ENCODE peak calls at places on chromosomes 11 and 22, in seven cellular contexts. One of them, this sample, is unnamed.

GRCh38 chr11:112997829-112998228 is 36.6 kb downstream of the NCAM1 start:
- DNase-seq in foreskin keratinocyte: no peak
- DNase-seq in PC-3: no peak
- DNase-seq in thoracic aorta: no peak
- DNase-seq in A673: no peak
- DNase-seq in fibroblast of lung: no peak
- DNase-seq in IMR-90: no peak
- DNase-seq in this sample: no peak

GRCh38 chr11:128061321-128061871 is 526.0 kb downstream of the ETS1 start:
- DNase-seq in foreskin keratinocyte: no peak
- DNase-seq in PC-3: no peak
- DNase-seq in fibroblast of lung: peak; percentile 98
- DNase-seq in IMR-90: peak; percentile 71
- DNase-seq in A673: no peak
- DNase-seq in thoracic aorta: no peak
- DNase-seq in this sample: no peak

GRCh38 chr11:14519692-14520085 is 497 bp downstream of the PSMA1 start:
- DNase-seq in A673: no peak
- DNase-seq in fibroblast of lung: peak; percentile 34
- DNase-seq in foreskin keratinocyte: no peak
- DNase-seq in IMR-90: peak; percentile 41
- DNase-seq in PC-3: peak; percentile 26
- DNase-seq in thoracic aorta: no peak
- DNase-seq in this sample: no peak

GRCh38 chr11:8082391-8083087 is 1.5 kb downstream of the TUB start:
- DNase-seq in A673: no peak
- DNase-seq in PC-3: no peak
- DNase-seq in foreskin keratinocyte: no peak
- DNase-seq in thoracic aorta: no peak
- DNase-seq in fibroblast of lung: no peak
- DNase-seq in IMR-90: no peak
- DNase-seq in this sample: no peak

GRCh38 chr11:48055292-48056132 is 75.2 kb downstream of the PTPRJ start:
- DNase-seq in fibroblast of lung: peak; percentile 92
- DNase-seq in A673: no peak
- DNase-seq in foreskin keratinocyte: no peak
- DNase-seq in PC-3: peak; percentile 96
- DNase-seq in IMR-90: peak; percentile 47
- DNase-seq in thoracic aorta: no peak
- DNase-seq in this sample: peak; percentile 49

GRCh38 chr11:74932797-74933196 is 16.1 kb downstream of the XRRA1 start:
- DNase-seq in foreskin keratinocyte: peak; percentile 63
- DNase-seq in A673: no peak
- DNase-seq in thoracic aorta: no peak
- DNase-seq in PC-3: peak; percentile 93
- DNase-seq in fibroblast of lung: peak; percentile 89
- DNase-seq in IMR-90: peak; percentile 95
- DNase-seq in this sample: no peak

GRCh38 chr11:128174465-128175101 is 412.8 kb downstream of the ETS1 start:
- DNase-seq in fibroblast of lung: peak; percentile 82
- DNase-seq in thoracic aorta: no peak
- DNase-seq in foreskin keratinocyte: no peak
- DNase-seq in A673: peak; percentile 34
- DNase-seq in IMR-90: peak; percentile 67
- DNase-seq in PC-3: no peak
- DNase-seq in this sample: no peak

GRCh38 chr22:44574057-44574456 is 76.0 kb upstream of the RTL6 start:
- DNase-seq in fibroblast of lung: peak; percentile 69
- DNase-seq in A673: no peak
- DNase-seq in thoracic aorta: peak; percentile 21
- DNase-seq in PC-3: peak; percentile 86
- DNase-seq in foreskin keratinocyte: peak; percentile 40
- DNase-seq in IMR-90: peak; percentile 68
- DNase-seq in this sample: peak; percentile 55

GRCh38 chr11:61911124-61911700 is 6.2 kb downstream of the RAB3IL1 start:
- DNase-seq in A673: no peak
- DNase-seq in PC-3: no peak
- DNase-seq in foreskin keratinocyte: no peak
- DNase-seq in IMR-90: no peak
- DNase-seq in fibroblast of lung: no peak
- DNase-seq in thoracic aorta: no peak
- DNase-seq in this sample: no peak

GRCh38 chr22:30286813-30287625 is 2.3 kb downstream of the CASTOR1 start:
- DNase-seq in foreskin keratinocyte: no peak
- DNase-seq in IMR-90: peak; percentile 46
- DNase-seq in thoracic aorta: no peak
- DNase-seq in PC-3: peak; percentile 66
- DNase-seq in fibroblast of lung: peak; percentile 29
- DNase-seq in A673: peak; percentile 58
- DNase-seq in this sample: peak; percentile 48

GRCh38 chr11:12694182-12694531 is 19.9 kb downstream of the TEAD1 start:
- DNase-seq in A673: no peak
- DNase-seq in thoracic aorta: no peak
- DNase-seq in PC-3: no peak
- DNase-seq in IMR-90: peak; percentile 44
- DNase-seq in foreskin keratinocyte: no peak
- DNase-seq in fibroblast of lung: no peak
- DNase-seq in this sample: no peak

GRCh38 chr22:29916007-29916544 is 33.1 kb downstream of the MTMR3 start:
- DNase-seq in IMR-90: peak; percentile 40
- DNase-seq in thoracic aorta: no peak
- DNase-seq in PC-3: no peak
- DNase-seq in foreskin keratinocyte: no peak
- DNase-seq in fibroblast of lung: no peak
- DNase-seq in A673: no peak
- DNase-seq in this sample: no peak

GRCh38 chr22:45645526-45646414 is 25.9 kb upstream of the ATXN10 start:
- DNase-seq in fibroblast of lung: no peak
- DNase-seq in PC-3: peak; percentile 73
- DNase-seq in thoracic aorta: no peak
- DNase-seq in IMR-90: peak; percentile 35
- DNase-seq in foreskin keratinocyte: no peak
- DNase-seq in A673: peak; percentile 73
- DNase-seq in this sample: peak; percentile 49

GRCh38 chr11:7251487-7251835 is 243 bp upstream of the SYT9 start:
- DNase-seq in IMR-90: no peak
- DNase-seq in thoracic aorta: no peak
- DNase-seq in A673: no peak
- DNase-seq in PC-3: no peak
- DNase-seq in foreskin keratinocyte: no peak
- DNase-seq in fibroblast of lung: no peak
- DNase-seq in this sample: no peak

GRCh38 chr11:130737866-130738431 is 178.3 kb downstream of the SNX19 start:
- DNase-seq in PC-3: peak; percentile 72
- DNase-seq in IMR-90: peak; percentile 89
- DNase-seq in foreskin keratinocyte: no peak
- DNase-seq in A673: no peak
- DNase-seq in fibroblast of lung: peak; percentile 98
- DNase-seq in thoracic aorta: no peak
- DNase-seq in this sample: no peak

GRCh38 chr11:9489366-9489765 is 28.6 kb downstream of the ZNF143 start:
- DNase-seq in PC-3: peak; percentile 36
- DNase-seq in A673: no peak
- DNase-seq in IMR-90: peak; percentile 72
- DNase-seq in foreskin keratinocyte: peak; percentile 47
- DNase-seq in fibroblast of lung: peak; percentile 84
- DNase-seq in thoracic aorta: no peak
- DNase-seq in this sample: no peak

GRCh38 chr11:29159552-29160465 is 857.0 kb downstream of the KCNA4 start:
- DNase-seq in thoracic aorta: no peak
- DNase-seq in fibroblast of lung: peak; percentile 68
- DNase-seq in PC-3: peak; percentile 84
- DNase-seq in A673: peak; percentile 98
- DNase-seq in foreskin keratinocyte: peak; percentile 17
- DNase-seq in IMR-90: peak; percentile 90
- DNase-seq in this sample: no peak

GRCh38 chr11:134510641-134511040 is 98.6 kb upstream of the B3GAT1 start:
- DNase-seq in thoracic aorta: no peak
- DNase-seq in foreskin keratinocyte: no peak
- DNase-seq in A673: no peak
- DNase-seq in PC-3: no peak
- DNase-seq in fibroblast of lung: no peak
- DNase-seq in IMR-90: no peak
- DNase-seq in this sample: peak; percentile 30

GRCh38 chr11:73315288-73316020 is 7.4 kb downstream of the ARHGEF17 start:
- DNase-seq in foreskin keratinocyte: no peak
- DNase-seq in PC-3: no peak
- DNase-seq in fibroblast of lung: peak; percentile 44
- DNase-seq in IMR-90: no peak
- DNase-seq in A673: no peak
- DNase-seq in thoracic aorta: no peak
- DNase-seq in this sample: no peak

GRCh38 chr22:46172522-46172921 is 22.2 kb downstream of the PPARA start:
- DNase-seq in foreskin keratinocyte: no peak
- DNase-seq in fibroblast of lung: no peak
- DNase-seq in PC-3: no peak
- DNase-seq in A673: peak; percentile 81
- DNase-seq in IMR-90: no peak
- DNase-seq in thoracic aorta: no peak
- DNase-seq in this sample: no peak

GRCh38 chr22:41847300-41847699 is 14.4 kb downstream of the SREBF2 start:
- DNase-seq in A673: no peak
- DNase-seq in thoracic aorta: no peak
- DNase-seq in IMR-90: no peak
- DNase-seq in foreskin keratinocyte: no peak
- DNase-seq in PC-3: no peak
- DNase-seq in fibroblast of lung: no peak
- DNase-seq in this sample: no peak

GRCh38 chr11:97345031-97345430 is 955.2 kb downstream of the JRKL start:
- DNase-seq in thoracic aorta: no peak
- DNase-seq in foreskin keratinocyte: no peak
- DNase-seq in A673: no peak
- DNase-seq in IMR-90: no peak
- DNase-seq in PC-3: no peak
- DNase-seq in fibroblast of lung: no peak
- DNase-seq in this sample: no peak

GRCh38 chr11:86722041-86722440 is 49.6 kb upstream of the ME3 start:
- DNase-seq in fibroblast of lung: peak; percentile 76
- DNase-seq in thoracic aorta: no peak
- DNase-seq in IMR-90: peak; percentile 62
- DNase-seq in A673: no peak
- DNase-seq in PC-3: peak; percentile 25
- DNase-seq in foreskin keratinocyte: no peak
- DNase-seq in this sample: no peak

GRCh38 chr11:118522571-118523072 is 4.7 kb upstream of the TTC36 start:
- DNase-seq in fibroblast of lung: peak; percentile 36
- DNase-seq in thoracic aorta: no peak
- DNase-seq in IMR-90: peak; percentile 30
- DNase-seq in PC-3: peak; percentile 61
- DNase-seq in foreskin keratinocyte: no peak
- DNase-seq in A673: peak; percentile 52
- DNase-seq in this sample: no peak

GRCh38 chr11:65640483-65641207 is 2.7 kb downstream of the SIPA1 start:
- DNase-seq in PC-3: no peak
- DNase-seq in IMR-90: no peak
- DNase-seq in thoracic aorta: no peak
- DNase-seq in fibroblast of lung: no peak
- DNase-seq in A673: no peak
- DNase-seq in foreskin keratinocyte: no peak
- DNase-seq in this sample: no peak

GRCh38 chr11:113974741-113975470 is at the start of gene HTR3A:
- DNase-seq in PC-3: peak; percentile 52
- DNase-seq in A673: peak; percentile 88
- DNase-seq in thoracic aorta: no peak
- DNase-seq in fibroblast of lung: no peak
- DNase-seq in IMR-90: no peak
- DNase-seq in foreskin keratinocyte: no peak
- DNase-seq in this sample: no peak

GRCh38 chr22:39317756-39318506 is 1.5 kb downstream of the RPL3 start:
- DNase-seq in IMR-90: peak; percentile 61
- DNase-seq in PC-3: no peak
- DNase-seq in foreskin keratinocyte: no peak
- DNase-seq in A673: no peak
- DNase-seq in fibroblast of lung: peak; percentile 57
- DNase-seq in thoracic aorta: no peak
- DNase-seq in this sample: no peak

GRCh38 chr11:11137339-11137738 is 215.7 kb downstream of the CSNK2A3 start:
- DNase-seq in PC-3: no peak
- DNase-seq in A673: no peak
- DNase-seq in foreskin keratinocyte: no peak
- DNase-seq in fibroblast of lung: no peak
- DNase-seq in thoracic aorta: no peak
- DNase-seq in IMR-90: no peak
- DNase-seq in this sample: no peak

GRCh38 chr11:35682230-35683195 is 19.9 kb downstream of the TRIM44 start:
- DNase-seq in thoracic aorta: no peak
- DNase-seq in PC-3: no peak
- DNase-seq in fibroblast of lung: peak; percentile 29
- DNase-seq in foreskin keratinocyte: no peak
- DNase-seq in A673: peak; percentile 79
- DNase-seq in IMR-90: no peak
- DNase-seq in this sample: no peak
- H3K4me1 ChIP-seq in thoracic aorta: peaks cover 10% of the 10 kb centered on the region
- H3K4me1 ChIP-seq in PC-3: no peaks in the 10 kb centered on the region
- H3K4me1 ChIP-seq in fibroblast of lung: peaks cover 4% of the 10 kb centered on the region
- H3K4me1 ChIP-seq in foreskin keratinocyte: peaks cover 11% of the 10 kb centered on the region
- H3K4me1 ChIP-seq in A673: peaks cover 17% of the 10 kb centered on the region
- H3K4me1 ChIP-seq in IMR-90: peaks cover 1% of the 10 kb centered on the region
- H3K4me1 ChIP-seq in this sample: no peaks in the 10 kb centered on the region

GRCh38 chr22:42892156-42892555 is 35.1 kb upstream of the ARFGAP3 start:
- DNase-seq in A673: no peak
- DNase-seq in thoracic aorta: no peak
- DNase-seq in PC-3: no peak
- DNase-seq in IMR-90: no peak
- DNase-seq in fibroblast of lung: no peak
- DNase-seq in foreskin keratinocyte: no peak
- DNase-seq in this sample: no peak
- H3K4me1 ChIP-seq in A673: peaks cover 10% of the 10 kb centered on the region
- H3K4me1 ChIP-seq in thoracic aorta: peaks cover 44% of the 10 kb centered on the region
- H3K4me1 ChIP-seq in PC-3: no peaks in the 10 kb centered on the region
- H3K4me1 ChIP-seq in IMR-90: no peaks in the 10 kb centered on the region
- H3K4me1 ChIP-seq in fibroblast of lung: no peaks in the 10 kb centered on the region
- H3K4me1 ChIP-seq in foreskin keratinocyte: no peaks in the 10 kb centered on the region
- H3K4me1 ChIP-seq in this sample: no peaks in the 10 kb centered on the region

GRCh38 chr11:67264886-67265632 is 1.2 kb upstream of the GRK2 start:
- DNase-seq in IMR-90: no peak
- DNase-seq in foreskin keratinocyte: no peak
- DNase-seq in A673: no peak
- DNase-seq in PC-3: no peak
- DNase-seq in thoracic aorta: no peak
- DNase-seq in fibroblast of lung: no peak
- DNase-seq in this sample: no peak
- H3K4me1 ChIP-seq in IMR-90: peaks cover 28% of the 10 kb centered on the region
- H3K4me1 ChIP-seq in foreskin keratinocyte: peaks cover 30% of the 10 kb centered on the region
- H3K4me1 ChIP-seq in A673: peaks cover 50% of the 10 kb centered on the region
- H3K4me1 ChIP-seq in PC-3: peaks cover 47% of the 10 kb centered on the region
- H3K4me1 ChIP-seq in thoracic aorta: peaks cover 67% of the 10 kb centered on the region
- H3K4me1 ChIP-seq in fibroblast of lung: peaks cover 30% of the 10 kb centered on the region
- H3K4me1 ChIP-seq in this sample: peaks cover 41% of the 10 kb centered on the region

DNA sequence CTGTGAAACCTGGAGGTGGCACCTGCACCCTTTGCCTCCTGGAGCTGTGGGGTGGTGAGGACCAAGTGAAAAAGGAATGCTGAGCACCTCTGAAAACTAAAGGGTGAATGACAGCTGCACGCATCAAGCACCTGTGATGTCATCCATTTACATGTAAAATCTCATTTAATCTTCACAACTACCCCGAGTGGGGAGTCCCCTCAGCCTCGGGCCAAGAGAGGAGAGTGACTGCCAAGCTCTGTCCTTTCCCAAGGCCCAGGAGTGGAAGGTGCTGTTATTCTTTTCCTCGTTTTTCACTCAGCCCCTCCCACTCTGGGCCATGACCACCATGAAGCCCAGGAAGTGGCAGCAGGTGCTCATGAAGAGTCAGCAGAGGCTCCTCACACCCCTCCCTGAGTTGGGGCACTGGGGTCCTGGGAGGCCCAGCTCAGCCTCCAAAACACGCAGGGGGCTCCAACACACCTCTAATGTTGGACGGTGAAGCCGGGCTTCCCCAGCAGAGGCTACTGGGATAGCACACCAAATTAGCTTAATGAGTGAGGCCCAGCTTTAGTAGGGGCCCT is 35.7 kb downstream of the NECTIN1 start:
- DNase-seq in A673: no peak
- DNase-seq in thoracic aorta: no peak
- DNase-seq in foreskin keratinocyte: no peak
- DNase-seq in PC-3: no peak
- DNase-seq in IMR-90: no peak
- DNase-seq in fibroblast of lung: no peak
- DNase-seq in this sample: no peak
- H3K4me1 ChIP-seq in A673: no peaks in the 10 kb centered on the region
- H3K4me1 ChIP-seq in thoracic aorta: peaks cover 2% of the 10 kb centered on the region
- H3K4me1 ChIP-seq in foreskin keratinocyte: peaks cover 76% of the 10 kb centered on the region
- H3K4me1 ChIP-seq in PC-3: no peaks in the 10 kb centered on the region
- H3K4me1 ChIP-seq in IMR-90: no peaks in the 10 kb centered on the region
- H3K4me1 ChIP-seq in fibroblast of lung: no peaks in the 10 kb centered on the region
- H3K4me1 ChIP-seq in this sample: peaks cover 2% of the 10 kb centered on the region